ENCODE peak calls at places on chromosomes 12 and 14, in four cellular contexts. I, Y, X and V are unnamed samples.

GRCh38 chr14:38629412-38629811 is 373.5 kb upstream of the CLEC14A start:
- DNase-seq in I (no peak), Y (no peak), X (no peak), V (no peak)

GRCh38 chr12:73656375-73656774 is 881.3 kb upstream of the ATXN7L3B start:
- DNase-seq in I (no peak), Y (no peak), X (no peak), V (no peak)

GRCh38 chr12:78864483-78865296 is at the start of gene SYT1:
- DNase-seq in I (peak; percentile 80), Y (peak; percentile 73), X (peak; percentile 48), V (peak; percentile 38)

GRCh38 chr12:54394281-54394719 is 9.8 kb upstream of the ZNF385A start:
- DNase-seq in I (peak; percentile 57), Y (peak; percentile 65), X (no peak), V (no peak)

GRCh38 chr12:101927042-101927441 is 49.7 kb downstream of the DRAM1 start:
- DNase-seq in I (no peak), Y (no peak), X (no peak), V (no peak)

GRCh38 chr14:56715938-56716337 is 94.3 kb downstream of the OTX2 start:
- DNase-seq in I (no peak), Y (no peak), X (no peak), V (no peak)

GRCh38 chr12:9707864-9708808 is 24.8 kb downstream of the CLECL1 start:
- DNase-seq in I (peak; percentile 54), Y (peak; percentile 48), X (peak; percentile 14), V (peak; percentile 18)

GRCh38 chr14:58947816-58948440 is 240.5 kb upstream of the DAAM1 start:
- DNase-seq in I (no peak), Y (no peak), X (no peak), V (no peak)

GRCh38 chr12:100337727-100338126 is 19.1 kb upstream of the SLC17A8 start:
- DNase-seq in I (no peak), Y (no peak), X (no peak), V (no peak)

GRCh38 chr12:51330186-51330585 is 6.2 kb upstream of the BIN2 start:
- DNase-seq in I (no peak), Y (no peak), X (no peak), V (no peak)

GRCh38 chr12:91965781-91966180 is 179.9 kb downstream of the BTG1 start:
- DNase-seq in I (no peak), Y (no peak), X (no peak), V (no peak)

GRCh38 chr14:75123991-75124390 is 2.9 kb downstream of the NEK9 start:
- DNase-seq in I (peak; percentile 71), Y (peak; percentile 22), X (peak; percentile 46), V (peak; percentile 47)

GRCh38 chr14:71175491-71175890 is 268.2 kb downstream of the PCNX1 start:
- DNase-seq in I (no peak), Y (no peak), X (no peak), V (no peak)

GRCh38 chr12:77925536-77926108 is 94.9 kb downstream of the NAV3 start:
- DNase-seq in I (peak; percentile 99), Y (peak; percentile 67), X (no peak), V (peak; percentile 88)

GRCh38 chr12:56377310-56377988 is 14.8 kb upstream of the APOF start:
- DNase-seq in I (peak; percentile 30), Y (no peak), X (peak; percentile 23), V (no peak)

GRCh38 chr12:29990971-29991370 is 207.2 kb upstream of the TMTC1 start:
- DNase-seq in I (no peak), Y (no peak), X (no peak), V (no peak)

GRCh38 chr12:93587601-93588000 is 15.1 kb downstream of the SOCS2 start:
- DNase-seq in I (no peak), Y (no peak), X (no peak), V (no peak)